ENCODE peak calls at places on chromosomes 16 and 17, in seven cellular contexts. P, T, M, K, Z, G and B are unnamed samples.

GRCh38 chr17:79841369-79842135 is 2.3 kb upstream of the CBX4 start:
- DNase-seq in Z (peak), M (no peak), G (no peak), T (no peak), K (peak), P (no peak), B (no peak)

GRCh38 chr17:3976675-3977171 is 12.5 kb upstream of the ATP2A3 start:
- DNase-seq in M (peak), P (no peak), G (peak), Z (peak), K (no peak), T (peak), B (no peak)

GRCh38 chr17:66378296-66378695 is 75.9 kb downstream of the PRKCA start:
- DNase-seq in M (no peak), Z (no peak), K (no peak), T (no peak), G (no peak), P (no peak), B (no peak)

GRCh38 chr16:50821586-50821985 is 79.7 kb downstream of the CYLD start:
- DNase-seq in T (no peak), M (no peak), Z (no peak), G (no peak), K (peak), P (no peak), B (no peak)

GRCh38 chr17:77613627-77614026 is 344.9 kb upstream of the TNRC6C start:
- DNase-seq in M (peak), G (no peak), T (no peak), P (no peak), K (no peak), Z (no peak), B (no peak)

GRCh38 chr17:17073006-17073626 is 30.9 kb downstream of the MPRIP start:
- DNase-seq in M (no peak), Z (no peak), K (no peak), T (no peak), G (no peak), P (no peak), B (no peak)

GRCh38 chr17:41885733-41886132 is 20.5 kb upstream of the KLHL11 start:
- DNase-seq in K (peak), T (no peak), G (no peak), P (no peak), M (no peak), Z (no peak), B (no peak)

GRCh38 chr16:86277236-86277635 is 233.1 kb upstream of the FOXF1 start:
- DNase-seq in M (no peak), Z (no peak), G (no peak), T (no peak), K (peak), P (no peak), B (no peak)

GRCh38 chr17:19546289-19547065 is 12.8 kb downstream of the SLC47A1 start:
- DNase-seq in G (peak), Z (no peak), K (peak), T (no peak), M (peak), P (no peak), B (no peak)

GRCh38 chr17:8599351-8600011 is 31.0 kb downstream of the MYH10 start:
- DNase-seq in T (no peak), K (no peak), M (no peak), Z (no peak), P (no peak), G (no peak), B (no peak)

GRCh38 chr16:55515110-55515509 is 6.2 kb downstream of the LPCAT2 start:
- DNase-seq in K (no peak), T (no peak), P (no peak), Z (no peak), G (no peak), M (no peak), B (no peak)

GRCh38 chr17:73933164-73933766 is 270.2 kb upstream of the RPL38 start:
- DNase-seq in T (no peak), G (no peak), Z (no peak), P (no peak), M (no peak), K (no peak), B (no peak)

GRCh38 chr17:81125573-81126081 is 39.7 kb upstream of the PVALEF start:
- DNase-seq in T (no peak), G (no peak), K (no peak), Z (no peak), M (no peak), P (no peak), B (no peak)

GRCh38 chr17:43314582-43314981 is 80.8 kb upstream of the RNU2-1 start:
- DNase-seq in K (no peak), G (no peak), P (no peak), Z (no peak), M (no peak), T (peak), B (peak)

GRCh38 chr16:15741207-15741871 is 91.3 kb downstream of the NDE1 start:
- DNase-seq in P (no peak), M (no peak), G (no peak), T (no peak), Z (no peak), K (no peak), B (no peak)

GRCh38 chr17:11744696-11745095 is 146.4 kb downstream of the DNAH9 start:
- DNase-seq in G (no peak), Z (no peak), P (no peak), M (no peak), T (no peak), K (no peak), B (no peak)

GRCh38 chr17:11747441-11747840 is 149.2 kb downstream of the DNAH9 start:
- DNase-seq in P (no peak), Z (no peak), G (no peak), K (no peak), T (no peak), M (no peak), B (no peak)

GRCh38 chr17:11738151-11738550 is 139.9 kb downstream of the DNAH9 start:
- DNase-seq in P (no peak), G (no peak), K (no peak), Z (no peak), M (no peak), T (no peak), B (no peak)

GRCh38 chr17:11739848-11740247 is 141.6 kb downstream of the DNAH9 start:
- DNase-seq in Z (no peak), M (no peak), K (no peak), G (no peak), P (no peak), T (no peak), B (no peak)

GRCh38 chr17:11742891-11743290 is 144.6 kb downstream of the DNAH9 start:
- DNase-seq in M (no peak), Z (no peak), T (no peak), K (peak), G (peak), P (no peak), B (no peak)
- TF ChIP-seq CTCF in M (no peak), Z (no peak), T (no peak), K (no peak), G (no peak), P (no peak), B (no peak)

GRCh38 chr16:80277182-80277581 is 263.6 kb upstream of the DYNLRB2 start:
- DNase-seq in Z (no peak), K (peak), P (no peak), G (no peak), T (no peak), M (no peak), B (no peak)
- TF ChIP-seq CTCF in Z (no peak), K (peak), P (no peak), G (no peak), T (no peak), M (no peak), B (no peak)

DNA sequence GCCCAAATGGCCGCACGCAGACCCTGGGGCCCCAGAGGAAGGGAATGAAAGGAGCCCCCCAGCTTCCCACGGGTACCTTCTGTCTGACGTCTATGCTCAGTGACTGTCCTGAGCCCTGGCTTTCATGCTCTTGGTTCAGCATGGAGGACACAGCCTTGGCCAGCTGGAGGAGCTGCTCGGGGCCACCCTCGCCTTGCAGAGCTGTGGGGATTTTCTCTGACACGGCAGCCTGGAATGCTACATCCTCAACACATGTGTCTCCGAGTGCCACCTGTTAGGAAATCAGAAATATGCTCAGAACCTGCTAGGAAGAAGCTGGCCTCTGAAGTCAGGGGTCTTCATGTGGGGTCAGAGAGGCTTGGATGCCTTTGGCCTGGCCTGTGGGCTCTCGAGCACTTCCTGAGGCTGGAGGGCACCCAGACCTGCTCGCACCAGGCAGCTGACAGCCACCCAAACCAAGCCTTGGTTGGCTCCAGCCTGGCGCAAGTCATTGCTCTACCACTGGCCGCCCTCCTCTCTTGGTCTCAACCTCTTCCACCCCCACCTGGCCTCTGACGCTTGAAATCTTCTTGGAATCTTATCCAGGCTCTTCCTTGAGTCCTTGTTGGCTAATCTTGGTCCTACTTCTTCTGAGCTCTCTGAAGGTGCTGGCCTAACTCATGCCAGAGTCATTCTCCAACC is 63.7 kb upstream of the BCO1 start:
- DNase-seq in K (no peak), P (no peak), Z (no peak), T (no peak), G (no peak), M (no peak), B (no peak)
- TF ChIP-seq CTCF in K (no peak), P (no peak), Z (no peak), T (no peak), G (no peak), M (no peak), B (no peak)

GRCh38 chr16:79943738-79944137 is 343.2 kb upstream of the MAF start:
- DNase-seq in K (no peak), P (peak), M (no peak), Z (no peak), G (no peak), T (no peak), B (no peak)

GRCh38 chr16:79950932-79951719 is 350.6 kb upstream of the MAF start:
- DNase-seq in K (no peak), P (no peak), G (no peak), M (no peak), T (no peak), Z (no peak), B (no peak)

GRCh38 chr16:79954920-79955705 is 354.6 kb upstream of the MAF start:
- DNase-seq in T (no peak), G (no peak), Z (no peak), P (no peak), M (no peak), K (no peak), B (no peak)

GRCh38 chr16:79947771-79948170 is 347.2 kb upstream of the MAF start:
- DNase-seq in Z (no peak), K (no peak), T (no peak), M (no peak), P (no peak), G (no peak), B (no peak)

DNA sequence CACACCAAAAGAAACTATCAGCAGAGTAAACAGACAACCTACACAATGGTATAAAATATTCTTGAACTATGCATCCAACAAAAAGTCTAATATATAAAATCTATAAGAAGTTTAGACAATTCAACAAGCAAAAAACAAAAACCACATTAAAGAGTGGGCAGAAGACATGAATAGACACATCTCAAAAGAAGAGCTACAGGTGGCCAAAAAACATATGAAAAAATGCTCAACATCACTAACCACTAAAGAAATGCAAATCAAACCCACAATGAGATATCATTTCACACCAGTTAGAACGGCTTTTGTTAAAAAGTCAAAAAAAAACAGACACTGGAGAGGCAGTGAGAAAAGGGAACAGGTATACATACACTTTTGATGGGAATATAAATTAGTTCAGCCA is 348.9 kb upstream of the MAF start:
- DNase-seq in Z (no peak), P (no peak), G (no peak), T (no peak), K (no peak), M (no peak), B (no peak)
- TF ChIP-seq CTCF in Z (no peak), P (no peak), G (no peak), T (no peak), K (no peak), M (no peak), B (no peak)

GRCh38 chr16:81882559-81882958 is 103.5 kb downstream of the PLCG2 start:
- DNase-seq in P (no peak), Z (no peak), M (no peak), G (no peak), T (no peak), K (no peak), B (no peak)

GRCh38 chr16:81889896-81890634 is 111.0 kb downstream of the PLCG2 start:
- DNase-seq in Z (no peak), P (peak), K (peak), G (peak), M (peak), T (no peak), B (peak)

GRCh38 chr16:81883235-81883634 is 104.1 kb downstream of the PLCG2 start:
- DNase-seq in Z (no peak), P (no peak), G (no peak), M (no peak), T (no peak), K (no peak), B (no peak)

GRCh38 chr16:81888520-81889394 is 109.7 kb downstream of the PLCG2 start:
- DNase-seq in P (no peak), K (no peak), G (no peak), M (no peak), Z (no peak), T (no peak), B (no peak)

GRCh38 chr16:81885976-81886586 is 107.0 kb downstream of the PLCG2 start:
- DNase-seq in M (no peak), Z (no peak), K (peak), P (peak), G (no peak), T (no peak), B (peak)
- TF ChIP-seq CTCF in M (no peak), Z (peak), K (peak), P (peak), G (peak), T (no peak), B (peak)

GRCh38 chr16:1613240-1613639 is 1.1 kb downstream of the CRAMP1 start:
- DNase-seq in Z (no peak), M (no peak), T (no peak), K (peak), G (peak), P (peak), B (peak)

GRCh38 chr16:1610841-1611653 is 825 bp downstream of the IFT140 start:
- DNase-seq in P (no peak), M (no peak), G (no peak), Z (no peak), T (no peak), K (no peak), B (no peak)

GRCh38 chr16:1606774-1607173 is 5.1 kb downstream of the IFT140 start:
- DNase-seq in G (no peak), M (no peak), K (no peak), P (no peak), Z (no peak), T (no peak), B (no peak)

GRCh38 chr16:1612320-1613111 is at the start of gene CRAMP1:
- DNase-seq in K (peak), P (peak), M (no peak), T (peak), Z (no peak), G (peak), B (peak)

DNA sequence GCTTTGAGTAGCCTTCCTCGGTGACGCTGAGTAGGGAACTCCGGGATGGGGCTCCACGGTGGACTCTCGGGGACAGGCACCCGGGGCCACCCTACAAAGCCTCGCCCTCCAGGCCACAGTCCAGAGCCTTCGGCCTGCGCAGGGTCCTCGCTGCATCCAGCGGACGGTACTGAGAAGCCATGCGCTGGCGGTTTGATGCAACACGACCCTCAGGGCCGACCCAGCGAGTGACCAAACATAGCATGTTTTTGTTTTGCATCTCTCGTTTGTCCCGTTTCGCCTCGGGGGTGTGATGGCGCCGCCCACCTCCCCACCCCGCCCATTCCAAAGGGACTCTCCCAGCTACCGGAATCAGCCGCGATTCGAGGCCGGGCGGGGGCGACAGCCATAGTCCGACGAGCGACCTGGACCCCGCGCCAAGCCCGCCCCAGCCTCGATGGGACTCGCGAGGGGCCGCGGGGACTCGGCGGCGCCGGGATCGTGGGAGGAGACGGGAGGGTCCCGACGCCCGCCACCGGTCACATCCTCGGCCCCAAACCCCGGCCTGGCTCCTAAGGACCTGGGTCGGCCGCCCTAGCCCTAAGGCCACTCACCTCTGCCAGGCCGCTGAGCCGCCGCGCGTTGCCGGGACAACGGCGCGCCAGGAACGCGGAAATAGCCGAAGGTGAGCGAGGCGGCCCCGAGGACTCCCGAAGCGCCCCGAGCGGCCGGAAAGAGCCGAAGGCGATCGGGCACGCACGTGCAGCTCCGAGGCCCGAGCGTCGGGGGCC is 1.6 kb downstream of the IFT140 start:
- DNase-seq in M (peak), K (peak), G (peak), T (peak), Z (peak), P (peak), B (peak)
- TF ChIP-seq CTCF in M (no peak), K (peak), G (no peak), T (no peak), Z (no peak), P (no peak), B (no peak)

GRCh38 chr17:45292696-45293412 is 24.0 kb downstream of the MAP3K14 start:
- DNase-seq in Z (peak), K (no peak), G (peak), M (no peak), T (no peak), P (no peak), B (no peak)

GRCh38 chr17:45296003-45296832 is 20.6 kb downstream of the MAP3K14 start:
- DNase-seq in P (peak), Z (no peak), K (no peak), G (no peak), M (no peak), T (no peak), B (no peak)

GRCh38 chr17:45294506-45294905 is 22.3 kb downstream of the MAP3K14 start:
- DNase-seq in M (peak), P (peak), K (no peak), G (peak), Z (no peak), T (peak), B (no peak)

GRCh38 chr17:45291170-45291805 is 25.5 kb downstream of the MAP3K14 start:
- DNase-seq in G (peak), P (no peak), K (no peak), T (no peak), M (no peak), Z (peak), B (no peak)

DNA sequence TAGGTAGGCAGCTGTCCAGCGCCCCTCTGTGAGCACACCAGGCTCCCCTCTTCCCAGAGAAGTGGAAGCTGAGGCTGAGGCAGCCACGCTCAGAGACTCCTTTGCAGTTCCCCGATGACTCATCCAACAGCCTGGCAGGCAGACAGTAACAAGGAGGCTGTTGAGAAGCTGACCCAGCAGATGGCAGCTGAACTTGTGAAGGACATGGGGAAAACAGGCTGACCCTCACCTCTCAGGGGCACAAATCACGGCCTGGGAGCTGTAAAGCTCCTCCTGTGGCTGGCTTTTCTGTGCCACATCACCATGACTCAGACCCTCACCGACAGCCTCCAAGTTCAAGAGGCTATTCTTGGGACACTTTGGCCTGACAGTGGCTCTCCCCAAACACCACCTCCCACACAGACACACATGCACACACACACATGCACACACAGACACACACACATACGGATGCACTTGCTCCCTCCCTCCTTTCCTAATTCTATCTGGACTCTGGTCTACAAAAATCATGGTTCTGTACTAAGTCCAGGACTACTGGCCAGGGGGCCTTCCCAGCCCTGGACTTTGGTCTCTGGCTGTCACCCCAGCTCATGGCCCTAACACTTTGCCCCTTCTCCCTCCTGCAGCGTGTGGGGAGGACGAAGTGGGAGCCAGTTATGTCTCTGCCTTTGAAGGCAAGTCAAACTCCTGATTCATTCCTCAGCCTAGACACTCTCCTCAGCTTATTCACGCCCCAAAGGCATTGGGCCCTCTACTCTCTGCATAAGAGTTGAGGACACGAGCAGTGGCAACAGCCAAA is 23.2 kb downstream of the MAP3K14 start:
- DNase-seq in M (peak), P (peak), T (peak), G (peak), K (no peak), Z (peak), B (no peak)
- TF ChIP-seq CTCF in M (no peak), P (no peak), T (no peak), G (no peak), K (no peak), Z (peak), B (no peak)

GRCh38 chr16:29804020-29804419 is 2.3 kb upstream of the MAZ start:
- DNase-seq in K (peak), G (no peak), Z (no peak), T (no peak), M (no peak), P (no peak), B (no peak)

GRCh38 chr16:29804455-29805231 is 1.7 kb upstream of the MAZ start:
- DNase-seq in G (peak), T (no peak), M (peak), Z (no peak), K (peak), P (no peak), B (no peak)

GRCh38 chr16:29806641-29807425 is 504 bp downstream of the MAZ start:
- DNase-seq in T (no peak), P (peak), K (peak), G (peak), M (peak), Z (peak), B (peak)

GRCh38 chr16:29806096-29806579 is at the start of gene MAZ:
- DNase-seq in Z (no peak), P (peak), M (no peak), K (no peak), T (no peak), G (no peak), B (peak)

GRCh38 chr16:29805232-29806095 is 865 bp upstream of the MAZ start:
- DNase-seq in T (peak), M (peak), G (peak), P (peak), K (peak), Z (peak), B (peak)
- TF ChIP-seq CTCF in T (peak), M (no peak), G (peak), P (no peak), K (no peak), Z (peak), B (no peak)